ENCODE peak calls at places on chromosome 6, in seven cellular contexts. N is lower lobe of right lung, T is BE2C, I is ovary, D is endothelial cell, W is GM13977, S is A549. P is an unnamed sample.

GRCh38 chr6:154249499-154250298 is 106.9 kb downstream of the IPCEF1 start:
- DNase-seq in N (no peak), T (no peak), I (no peak), D (no peak), W (peak; percentile 32), S (no peak), P (no peak)

GRCh38 chr6:30259140-30260035 is 46.2 kb upstream of the TRIM26 start:
- DNase-seq in N (peak; percentile 77), T (peak; percentile 72), I (peak; percentile 70), D (peak; percentile 70), W (peak; percentile 88), S (peak; percentile 61), P (peak; percentile 66)

GRCh38 chr6:30555428-30556005 is 772 bp downstream of the GNL1 start:
- DNase-seq in N (peak; percentile 65), T (peak; percentile 55), I (peak; percentile 87), D (peak; percentile 52), W (no peak), S (no peak), P (peak; percentile 9)

GRCh38 chr6:137266032-137266586 is 46.9 kb upstream of the IFNGR1 start:
- DNase-seq in N (no peak), T (peak; percentile 16), I (no peak), D (no peak), W (no peak), S (no peak), P (no peak)

GRCh38 chr6:67676892-67677291 is 958.2 kb upstream of the ADGRB3 start:
- DNase-seq in N (no peak), T (no peak), I (no peak), D (no peak), W (no peak), S (no peak), P (no peak)

GRCh38 chr6:104256547-104257144 is 603.1 kb downstream of the HACE1 start:
- DNase-seq in N (no peak), T (no peak), I (no peak), D (no peak), W (no peak), S (no peak), P (no peak)

GRCh38 chr6:116902634-116903033 is 25.6 kb downstream of the RFX6 start:
- DNase-seq in N (no peak), T (no peak), I (no peak), D (no peak), W (no peak), S (no peak), P (no peak)

GRCh38 chr6:108621117-108621516 is 60.4 kb downstream of the FOXO3 start:
- DNase-seq in N (no peak), T (no peak), I (no peak), D (no peak), W (no peak), S (no peak), P (peak; percentile 95)

GRCh38 chr6:28941681-28942448 is 18.1 kb upstream of the TRIM27 start:
- DNase-seq in N (no peak), T (peak; percentile 59), I (no peak), D (peak; percentile 62), W (no peak), S (no peak), P (no peak)

GRCh38 chr6:38646166-38646565 is 6.4 kb upstream of the BTBD9 start:
- DNase-seq in N (no peak), T (no peak), I (no peak), D (no peak), W (no peak), S (no peak), P (peak; percentile 16)

GRCh38 chr6:141498980-141499379 is 633.7 kb upstream of the GJE1 start:
- DNase-seq in N (no peak), T (no peak), I (no peak), D (no peak), W (no peak), S (no peak), P (no peak)

GRCh38 chr6:26556263-26557070 is 18.3 kb downstream of the HMGN4 start:
- DNase-seq in N (no peak), T (peak; percentile 75), I (peak; percentile 78), D (peak; percentile 50), W (no peak), S (peak; percentile 92), P (peak; percentile 99)

GRCh38 chr6:137631323-137631722 is 137.1 kb upstream of the OLIG3 start:
- DNase-seq in N (no peak), T (no peak), I (no peak), D (no peak), W (peak; percentile 13), S (no peak), P (no peak)

GRCh38 chr6:34745277-34746103 is 11.8 kb upstream of the SNRPC start:
- DNase-seq in N (peak; percentile 51), T (peak; percentile 27), I (no peak), D (no peak), W (no peak), S (no peak), P (peak; percentile 83)

GRCh38 chr6:121247386-121247785 is 86.9 kb downstream of the TBC1D32 start:
- DNase-seq in N (no peak), T (no peak), I (no peak), D (no peak), W (no peak), S (no peak), P (peak; percentile 39)

GRCh38 chr6:124613050-124613449 is 349.2 kb upstream of the RNF217 start:
- DNase-seq in N (no peak), T (no peak), I (no peak), D (no peak), W (no peak), S (no peak), P (no peak)

GRCh38 chr6:44000164-44000842 is 126.9 kb downstream of the MRPL14 start:
- DNase-seq in N (peak; percentile 87), T (no peak), I (peak; percentile 28), D (no peak), W (peak; percentile 77), S (no peak), P (no peak)

GRCh38 chr6:17233531-17233930 is 47.6 kb upstream of the RBM24 start:
- DNase-seq in N (no peak), T (no peak), I (no peak), D (no peak), W (no peak), S (peak; percentile 25), P (peak; percentile 25)

GRCh38 chr6:159966981-159967380 is 1.9 kb upstream of the IGF2R start:
- DNase-seq in N (no peak), T (no peak), I (no peak), D (no peak), W (no peak), S (no peak), P (no peak)

GRCh38 chr6:109093732-109094131 is 914 bp downstream of the SESN1 start:
- DNase-seq in N (no peak), T (no peak), I (no peak), D (no peak), W (peak; percentile 20), S (no peak), P (no peak)

GRCh38 chr6:71028877-71029252 is 72.0 kb upstream of the B3GAT2 start:
- DNase-seq in N (no peak), T (no peak), I (no peak), D (no peak), W (no peak), S (no peak), P (no peak)
- TF ChIP-seq CTCF in N (no peak), T (no peak), I (no peak), D (no peak), W (no peak), S (no peak), P (no peak)

DNA sequence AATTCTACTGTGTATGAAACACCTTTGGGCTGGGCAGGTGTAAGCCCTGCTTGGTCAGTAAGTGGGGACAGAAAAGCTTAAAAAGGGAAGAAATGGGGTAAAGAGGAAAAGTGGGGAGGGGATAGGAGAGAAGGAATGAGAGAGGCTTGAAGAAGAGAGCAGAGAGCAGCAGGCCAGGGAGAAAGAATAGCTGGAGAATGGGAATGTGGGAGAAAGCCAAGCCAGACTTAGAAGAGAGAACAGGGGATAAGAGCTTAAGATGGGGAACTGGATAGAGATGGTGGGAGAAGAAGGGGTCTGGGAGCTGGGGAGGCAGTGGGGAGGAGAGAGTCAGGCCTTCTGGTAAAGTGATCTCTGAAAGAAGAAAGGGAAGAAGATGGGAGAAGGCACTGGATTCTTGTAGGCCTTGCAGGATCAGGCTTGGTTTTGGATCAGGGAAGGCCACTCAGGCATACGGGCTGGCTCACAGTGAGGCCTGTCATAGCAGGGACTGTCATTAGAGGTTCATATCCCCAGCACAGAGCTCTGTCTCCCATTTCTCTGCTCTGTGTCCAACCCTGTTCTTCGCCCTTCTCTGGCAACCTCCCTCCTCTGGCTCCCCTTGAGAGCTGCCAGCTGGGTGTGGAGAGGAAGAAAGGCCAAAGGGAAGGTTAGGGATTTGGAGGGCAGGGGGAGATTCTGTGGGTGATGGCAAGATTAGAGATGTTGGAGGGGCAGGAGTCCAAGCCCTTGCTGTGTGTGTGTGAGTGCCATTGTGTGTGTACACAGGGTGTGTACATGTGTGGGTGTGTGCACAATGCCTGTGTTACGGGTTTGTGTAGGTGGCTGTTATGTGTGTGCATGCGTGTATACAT is 9.3 kb downstream of the SYNGAP1 start:
- DNase-seq in N (no peak), T (no peak), I (no peak), D (no peak), W (peak; percentile 20), S (no peak), P (no peak)
- TF ChIP-seq CTCF in N (no peak), T (no peak), I (no peak), D (no peak), W (no peak), S (no peak), P (peak; percentile 20)

GRCh38 chr6:5747379-5747778 is 259.3 kb downstream of the NRN1 start:
- DNase-seq in N (no peak), T (no peak), I (no peak), D (no peak), W (no peak), S (no peak), P (no peak)

GRCh38 chr6:5749016-5749665 is 257.6 kb downstream of the NRN1 start:
- DNase-seq in N (peak; percentile 28), T (no peak), I (no peak), D (no peak), W (no peak), S (no peak), P (no peak)

GRCh38 chr6:5745081-5745480 is 261.6 kb downstream of the NRN1 start:
- DNase-seq in N (no peak), T (peak; percentile 60), I (no peak), D (no peak), W (no peak), S (no peak), P (no peak)

GRCh38 chr6:5744497-5744896 is 262.2 kb downstream of the NRN1 start:
- DNase-seq in N (no peak), T (peak; percentile 70), I (no peak), D (no peak), W (no peak), S (no peak), P (no peak)

GRCh38 chr6:5746392-5747140 is 260.2 kb downstream of the NRN1 start:
- DNase-seq in N (no peak), T (peak; percentile 53), I (no peak), D (peak; percentile 31), W (no peak), S (peak; percentile 3), P (no peak)
- TF ChIP-seq CTCF in N (no peak), T (peak; percentile 71), I (no peak), D (no peak), W (peak; percentile 35), S (peak; percentile 6), P (peak; percentile 37)

DNA sequence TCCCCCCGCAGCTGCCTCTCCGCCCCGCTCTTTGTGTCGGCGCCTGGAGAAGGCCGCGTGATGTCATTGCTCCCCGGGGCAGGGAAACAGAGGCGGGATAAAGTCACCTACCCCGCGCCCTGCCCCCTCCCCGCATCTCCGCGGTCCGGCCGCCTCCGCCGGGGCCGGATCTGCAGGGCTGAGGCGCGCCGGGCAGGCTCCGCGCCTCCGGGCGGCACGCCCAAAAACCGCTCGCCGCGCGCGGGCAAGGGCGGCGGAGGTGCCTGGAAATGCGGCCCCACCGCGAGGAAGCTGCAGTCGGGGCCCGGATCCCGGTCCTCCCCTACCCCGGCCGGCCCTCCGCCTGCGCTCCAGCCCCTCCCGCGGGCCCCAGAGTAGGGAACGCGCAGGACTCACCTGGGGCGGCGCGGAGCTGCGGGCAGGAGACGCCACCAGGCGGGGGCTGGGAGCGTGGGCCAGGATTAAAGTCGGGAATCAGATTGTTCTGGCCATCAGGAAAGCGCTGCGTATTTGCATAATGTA is at the start of gene FAXC:
- DNase-seq in N (peak; percentile 73), T (peak; percentile 72), I (peak; percentile 31), D (peak; percentile 38), W (peak; percentile 51), S (peak; percentile 44), P (no peak)
- TF ChIP-seq CTCF in N (peak; percentile 24), T (peak; percentile 28), I (no peak), D (no peak), W (no peak), S (peak; percentile 31), P (peak; percentile 31)